ENCODE peak calls at places on chromosomes 6 and 20, in nine cellular contexts. One of them, this sample, is unnamed.

GRCh38 chr20:45592574-45593189 is 13.6 kb upstream of the WFDC8 start:
- DNase-seq in AG04450: no peak
- DNase-seq in mammary epithelial cell: peak; percentile 56
- DNase-seq in left lung: no peak
- DNase-seq in sigmoid colon: no peak
- DNase-seq in transverse colon: no peak
- DNase-seq in A549: peak; percentile 25
- DNase-seq in IMR-90: peak; percentile 21
- DNase-seq in HFF-Myc: peak; percentile 59
- DNase-seq in this sample: no peak

GRCh38 chr20:41228858-41229257 is 88.7 kb downstream of the ZHX3 start:
- DNase-seq in AG04450: no peak
- DNase-seq in mammary epithelial cell: no peak
- DNase-seq in left lung: no peak
- DNase-seq in sigmoid colon: no peak
- DNase-seq in transverse colon: no peak
- DNase-seq in A549: no peak
- DNase-seq in IMR-90: no peak
- DNase-seq in HFF-Myc: no peak
- DNase-seq in this sample: no peak

GRCh38 chr6:150128425-150128824 is 14.4 kb upstream of the PPP1R14C start:
- DNase-seq in AG04450: no peak
- DNase-seq in mammary epithelial cell: no peak
- DNase-seq in left lung: no peak
- DNase-seq in sigmoid colon: no peak
- DNase-seq in transverse colon: no peak
- DNase-seq in A549: no peak
- DNase-seq in IMR-90: no peak
- DNase-seq in HFF-Myc: no peak
- DNase-seq in this sample: no peak

GRCh38 chr20:35385733-35386132 is 26.0 kb downstream of the UQCC1 start:
- DNase-seq in AG04450: no peak
- DNase-seq in mammary epithelial cell: no peak
- DNase-seq in left lung: no peak
- DNase-seq in sigmoid colon: no peak
- DNase-seq in transverse colon: no peak
- DNase-seq in A549: no peak
- DNase-seq in IMR-90: peak; percentile 43
- DNase-seq in HFF-Myc: no peak
- DNase-seq in this sample: no peak

GRCh38 chr6:113526553-113526952 is 330.6 kb upstream of the MARCKS start:
- DNase-seq in AG04450: no peak
- DNase-seq in mammary epithelial cell: peak; percentile 85
- DNase-seq in left lung: no peak
- DNase-seq in sigmoid colon: no peak
- DNase-seq in transverse colon: no peak
- DNase-seq in A549: no peak
- DNase-seq in IMR-90: no peak
- DNase-seq in HFF-Myc: no peak
- DNase-seq in this sample: no peak

GRCh38 chr20:24584538-24585356 is 115.3 kb downstream of the SYNDIG1 start:
- DNase-seq in AG04450: no peak
- DNase-seq in mammary epithelial cell: peak; percentile 52
- DNase-seq in left lung: no peak
- DNase-seq in sigmoid colon: no peak
- DNase-seq in transverse colon: no peak
- DNase-seq in A549: no peak
- DNase-seq in IMR-90: peak; percentile 59
- DNase-seq in HFF-Myc: peak; percentile 2
- DNase-seq in this sample: no peak

GRCh38 chr6:150887978-150888563 is 22.6 kb downstream of the MTHFD1L start:
- DNase-seq in AG04450: no peak
- DNase-seq in mammary epithelial cell: no peak
- DNase-seq in left lung: no peak
- DNase-seq in sigmoid colon: no peak
- DNase-seq in transverse colon: no peak
- DNase-seq in A549: no peak
- DNase-seq in IMR-90: no peak
- DNase-seq in HFF-Myc: no peak
- DNase-seq in this sample: no peak

GRCh38 chr6:22135395-22135794 is 161.4 kb downstream of the PRL start:
- DNase-seq in AG04450: no peak
- DNase-seq in mammary epithelial cell: no peak
- DNase-seq in left lung: no peak
- DNase-seq in sigmoid colon: no peak
- DNase-seq in transverse colon: no peak
- DNase-seq in A549: no peak
- DNase-seq in IMR-90: no peak
- DNase-seq in HFF-Myc: no peak
- DNase-seq in this sample: no peak

GRCh38 chr6:121826156-121826810 is 390.8 kb downstream of the GJA1 start:
- DNase-seq in AG04450: peak; percentile 61
- DNase-seq in mammary epithelial cell: peak; percentile 97
- DNase-seq in left lung: no peak
- DNase-seq in sigmoid colon: no peak
- DNase-seq in transverse colon: no peak
- DNase-seq in A549: peak; percentile 35
- DNase-seq in IMR-90: peak; percentile 95
- DNase-seq in HFF-Myc: peak; percentile 63
- DNase-seq in this sample: no peak

GRCh38 chr20:24773751-24774201 is 175.3 kb upstream of the CST7 start:
- DNase-seq in AG04450: peak; percentile 13
- DNase-seq in mammary epithelial cell: peak; percentile 94
- DNase-seq in left lung: peak; percentile 16
- DNase-seq in sigmoid colon: no peak
- DNase-seq in transverse colon: no peak
- DNase-seq in A549: peak; percentile 69
- DNase-seq in IMR-90: peak; percentile 72
- DNase-seq in HFF-Myc: peak; percentile 67
- DNase-seq in this sample: no peak

GRCh38 chr6:167137881-167138280 is 15.0 kb downstream of the CCR6 start:
- DNase-seq in AG04450: no peak
- DNase-seq in mammary epithelial cell: no peak
- DNase-seq in left lung: no peak
- DNase-seq in sigmoid colon: no peak
- DNase-seq in transverse colon: no peak
- DNase-seq in A549: no peak
- DNase-seq in IMR-90: no peak
- DNase-seq in HFF-Myc: no peak
- DNase-seq in this sample: no peak

GRCh38 chr6:73225396-73225795 is at the start of gene KHDC1L:
- DNase-seq in AG04450: no peak
- DNase-seq in mammary epithelial cell: no peak
- DNase-seq in left lung: no peak
- DNase-seq in sigmoid colon: no peak
- DNase-seq in transverse colon: no peak
- DNase-seq in A549: no peak
- DNase-seq in IMR-90: no peak
- DNase-seq in HFF-Myc: no peak
- DNase-seq in this sample: no peak

GRCh38 chr6:23537828-23538227 is 588.2 kb upstream of the NRSN1 start:
- DNase-seq in AG04450: no peak
- DNase-seq in mammary epithelial cell: no peak
- DNase-seq in left lung: no peak
- DNase-seq in sigmoid colon: no peak
- DNase-seq in transverse colon: no peak
- DNase-seq in A549: no peak
- DNase-seq in IMR-90: no peak
- DNase-seq in HFF-Myc: no peak
- DNase-seq in this sample: no peak

GRCh38 chr20:62740286-62741141 is 31.9 kb downstream of the NTSR1 start:
- DNase-seq in AG04450: peak; percentile 68
- DNase-seq in mammary epithelial cell: peak; percentile 91
- DNase-seq in left lung: peak; percentile 36
- DNase-seq in sigmoid colon: peak; percentile 68
- DNase-seq in transverse colon: peak; percentile 47
- DNase-seq in A549: peak; percentile 83
- DNase-seq in IMR-90: peak; percentile 95
- DNase-seq in HFF-Myc: peak; percentile 81
- DNase-seq in this sample: peak; percentile 48
- H3K4me3 ChIP-seq in AG04450: peak overlapping the region; percentile 22
- H3K4me3 ChIP-seq in mammary epithelial cell: no peak overlapping the region
- H3K4me3 ChIP-seq in left lung: no peak overlapping the region
- H3K4me3 ChIP-seq in sigmoid colon: no peak overlapping the region
- H3K4me3 ChIP-seq in transverse colon: no peak overlapping the region
- H3K4me3 ChIP-seq in A549: no peak overlapping the region
- H3K4me3 ChIP-seq in IMR-90: no peak overlapping the region
- H3K4me3 ChIP-seq in HFF-Myc: peak overlapping the region; percentile 25
- H3K4me3 ChIP-seq in this sample: peak overlapping the region; percentile 23

GRCh38 chr6:139877828-139878405 is 503.5 kb upstream of the CITED2 start:
- DNase-seq in AG04450: no peak
- DNase-seq in mammary epithelial cell: no peak
- DNase-seq in left lung: no peak
- DNase-seq in sigmoid colon: no peak
- DNase-seq in transverse colon: no peak
- DNase-seq in A549: no peak
- DNase-seq in IMR-90: no peak
- DNase-seq in HFF-Myc: no peak
- DNase-seq in this sample: no peak
- TF ChIP-seq CTCF in AG04450: no peak
- TF ChIP-seq CTCF in mammary epithelial cell: no peak
- TF ChIP-seq CTCF in left lung: no peak
- TF ChIP-seq CTCF in sigmoid colon: no peak
- TF ChIP-seq CTCF in transverse colon: no peak
- TF ChIP-seq CTCF in A549: no peak
- TF ChIP-seq CTCF in IMR-90: no peak
- TF ChIP-seq CTCF in HFF-Myc: no peak
- TF ChIP-seq CTCF in this sample: no peak

DNA sequence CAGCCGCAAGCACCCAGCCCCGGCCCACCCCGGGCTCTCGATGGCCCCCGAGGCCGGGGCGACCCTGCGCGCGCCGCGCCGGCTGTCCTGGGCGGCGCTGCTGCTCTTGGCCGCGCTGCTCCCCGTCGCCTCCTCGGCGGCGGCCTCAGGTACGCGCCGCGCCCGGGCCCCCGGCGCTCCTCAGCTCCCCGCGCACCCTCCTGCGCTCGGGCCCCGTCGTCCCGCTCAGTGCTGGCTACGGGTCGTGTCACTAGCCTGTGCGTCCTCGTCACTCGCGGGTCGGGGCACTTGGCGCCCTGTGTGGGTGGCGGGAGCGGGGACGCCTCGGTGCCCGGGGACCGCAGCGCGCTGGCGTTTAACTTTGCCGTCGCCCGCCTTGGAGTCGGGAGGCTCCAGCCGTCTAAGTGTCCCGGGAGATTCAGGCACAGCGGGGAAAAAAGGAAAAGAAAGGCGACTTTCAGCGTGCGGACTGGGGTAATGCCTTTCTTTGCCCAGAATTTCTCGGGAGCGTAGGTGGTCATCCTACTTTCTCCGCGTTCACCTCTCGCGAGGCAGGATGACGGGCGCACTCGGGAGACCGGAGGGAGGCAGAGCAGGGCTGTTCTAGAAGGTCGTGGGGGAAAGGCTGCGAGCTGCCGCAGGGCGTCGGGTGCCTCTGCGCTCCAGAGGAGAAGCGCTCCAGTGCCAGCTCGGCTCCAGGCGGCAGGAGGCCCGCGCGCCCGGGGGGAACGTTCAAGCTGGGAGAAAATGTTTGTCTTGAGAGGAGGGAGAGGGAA is 545 bp downstream of the FNDC1 start:
- DNase-seq in AG04450: no peak
- DNase-seq in mammary epithelial cell: peak; percentile 26
- DNase-seq in left lung: no peak
- DNase-seq in sigmoid colon: peak; percentile 69
- DNase-seq in transverse colon: no peak
- DNase-seq in A549: peak; percentile 25
- DNase-seq in IMR-90: peak; percentile 14
- DNase-seq in HFF-Myc: no peak
- DNase-seq in this sample: peak; percentile 52
- H3K4me3 ChIP-seq in AG04450: peak overlapping the region; percentile 10
- H3K4me3 ChIP-seq in mammary epithelial cell: peak overlapping the region; percentile 28
- H3K4me3 ChIP-seq in left lung: no peak overlapping the region
- H3K4me3 ChIP-seq in sigmoid colon: peak overlapping the region; percentile 13
- H3K4me3 ChIP-seq in transverse colon: peak overlapping the region; percentile 37
- H3K4me3 ChIP-seq in A549: peak overlapping the region; percentile 53
- H3K4me3 ChIP-seq in IMR-90: peak overlapping the region; percentile 34
- H3K4me3 ChIP-seq in HFF-Myc: no peak overlapping the region
- H3K4me3 ChIP-seq in this sample: peak overlapping the region; percentile 44

GRCh38 chr6:158807515-158808441 is 11.4 kb downstream of the EZR start:
- DNase-seq in AG04450: no peak
- DNase-seq in mammary epithelial cell: no peak
- DNase-seq in left lung: no peak
- DNase-seq in sigmoid colon: no peak
- DNase-seq in transverse colon: no peak
- DNase-seq in A549: no peak
- DNase-seq in IMR-90: no peak
- DNase-seq in HFF-Myc: no peak
- DNase-seq in this sample: no peak

GRCh38 chr6:158805698-158806373 is 13.3 kb downstream of the EZR start:
- DNase-seq in AG04450: no peak
- DNase-seq in mammary epithelial cell: no peak
- DNase-seq in left lung: no peak
- DNase-seq in sigmoid colon: no peak
- DNase-seq in transverse colon: peak; percentile 63
- DNase-seq in A549: no peak
- DNase-seq in IMR-90: no peak
- DNase-seq in HFF-Myc: no peak
- DNase-seq in this sample: no peak

GRCh38 chr6:158808918-158809678 is 10.1 kb downstream of the EZR start:
- DNase-seq in AG04450: no peak
- DNase-seq in mammary epithelial cell: no peak
- DNase-seq in left lung: no peak
- DNase-seq in sigmoid colon: no peak
- DNase-seq in transverse colon: no peak
- DNase-seq in A549: no peak
- DNase-seq in IMR-90: no peak
- DNase-seq in HFF-Myc: no peak
- DNase-seq in this sample: no peak

GRCh38 chr6:158810149-158811095 is 8.7 kb downstream of the EZR start:
- DNase-seq in AG04450: no peak
- DNase-seq in mammary epithelial cell: no peak
- DNase-seq in left lung: no peak
- DNase-seq in sigmoid colon: no peak
- DNase-seq in transverse colon: no peak
- DNase-seq in A549: no peak
- DNase-seq in IMR-90: no peak
- DNase-seq in HFF-Myc: no peak
- DNase-seq in this sample: no peak

GRCh38 chr6:158808442-158808833 is 10.7 kb downstream of the EZR start:
- DNase-seq in AG04450: no peak
- DNase-seq in mammary epithelial cell: no peak
- DNase-seq in left lung: no peak
- DNase-seq in sigmoid colon: no peak
- DNase-seq in transverse colon: no peak
- DNase-seq in A549: no peak
- DNase-seq in IMR-90: no peak
- DNase-seq in HFF-Myc: no peak
- DNase-seq in this sample: no peak
- TF ChIP-seq CTCF in AG04450: no peak
- TF ChIP-seq CTCF in mammary epithelial cell: peak; percentile 45
- TF ChIP-seq CTCF in left lung: no peak
- TF ChIP-seq CTCF in sigmoid colon: no peak
- TF ChIP-seq CTCF in transverse colon: no peak
- TF ChIP-seq CTCF in A549: no peak
- TF ChIP-seq CTCF in IMR-90: no peak
- TF ChIP-seq CTCF in HFF-Myc: no peak
- TF ChIP-seq CTCF in this sample: no peak

GRCh38 chr20:56343861-56344381 is 14.9 kb upstream of the FAM210B start:
- DNase-seq in AG04450: no peak
- DNase-seq in mammary epithelial cell: peak; percentile 27
- DNase-seq in left lung: no peak
- DNase-seq in sigmoid colon: no peak
- DNase-seq in transverse colon: peak; percentile 21
- DNase-seq in A549: peak; percentile 55
- DNase-seq in IMR-90: peak; percentile 24
- DNase-seq in HFF-Myc: no peak
- DNase-seq in this sample: peak; percentile 60
- H3K4me3 ChIP-seq in AG04450: no peak overlapping the region
- H3K4me3 ChIP-seq in mammary epithelial cell: peak overlapping the region; percentile 26
- H3K4me3 ChIP-seq in left lung: no peak overlapping the region
- H3K4me3 ChIP-seq in sigmoid colon: no peak overlapping the region
- H3K4me3 ChIP-seq in transverse colon: no peak overlapping the region
- H3K4me3 ChIP-seq in A549: peak overlapping the region; percentile 11
- H3K4me3 ChIP-seq in IMR-90: peak overlapping the region; percentile 15
- H3K4me3 ChIP-seq in HFF-Myc: peak overlapping the region; percentile 7
- H3K4me3 ChIP-seq in this sample: no peak overlapping the region

GRCh38 chr20:688809-689208 is 13.2 kb upstream of the SCRT2 start:
- DNase-seq in AG04450: no peak
- DNase-seq in mammary epithelial cell: peak; percentile 8
- DNase-seq in left lung: no peak
- DNase-seq in sigmoid colon: no peak
- DNase-seq in transverse colon: no peak
- DNase-seq in A549: no peak
- DNase-seq in IMR-90: peak; percentile 2
- DNase-seq in HFF-Myc: no peak
- DNase-seq in this sample: no peak
- TF ChIP-seq CTCF in AG04450: no peak
- TF ChIP-seq CTCF in mammary epithelial cell: no peak
- TF ChIP-seq CTCF in left lung: no peak
- TF ChIP-seq CTCF in sigmoid colon: no peak
- TF ChIP-seq CTCF in transverse colon: no peak
- TF ChIP-seq CTCF in A549: no peak
- TF ChIP-seq CTCF in IMR-90: no peak
- TF ChIP-seq CTCF in HFF-Myc: no peak
- TF ChIP-seq CTCF in this sample: no peak